ENCODE peak calls at places on chromosomes 6 and 20, in seven cellular contexts. One of them, this sample, is unnamed.

GRCh38 chr6:2351807-2352431 is 106.5 kb upstream of the GMDS start:
- DNase-seq in endothelial cell: no peak
- DNase-seq in Ammon's horn: no peak
- DNase-seq in MV-4-11: peak; percentile 17
- DNase-seq in iris pigment epithelial cell: peak; percentile 84
- DNase-seq in activated T-helper 1 cell treated with Interleukin-2 at 50 U/mL for 16 hours: no peak
- DNase-seq in frontal cortex: no peak
- DNase-seq in this sample: no peak

GRCh38 chr20:13009682-13010406 is 1.1 kb downstream of the SPTLC3 start:
- DNase-seq in Ammon's horn: peak; percentile 78
- DNase-seq in iris pigment epithelial cell: peak; percentile 85
- DNase-seq in frontal cortex: peak; percentile 46
- DNase-seq in activated T-helper 1 cell treated with Interleukin-2 at 50 U/mL for 16 hours: no peak
- DNase-seq in endothelial cell: no peak
- DNase-seq in MV-4-11: peak; percentile 98
- DNase-seq in this sample: no peak

GRCh38 chr6:162917506-162917905 is 189.7 kb downstream of the PACRG start:
- DNase-seq in frontal cortex: no peak
- DNase-seq in iris pigment epithelial cell: peak; percentile 10
- DNase-seq in activated T-helper 1 cell treated with Interleukin-2 at 50 U/mL for 16 hours: no peak
- DNase-seq in endothelial cell: no peak
- DNase-seq in MV-4-11: no peak
- DNase-seq in Ammon's horn: no peak
- DNase-seq in this sample: no peak

GRCh38 chr6:95185874-95186273 is 391.5 kb upstream of the MANEA start:
- DNase-seq in MV-4-11: no peak
- DNase-seq in endothelial cell: no peak
- DNase-seq in frontal cortex: no peak
- DNase-seq in iris pigment epithelial cell: no peak
- DNase-seq in Ammon's horn: no peak
- DNase-seq in activated T-helper 1 cell treated with Interleukin-2 at 50 U/mL for 16 hours: no peak
- DNase-seq in this sample: peak; percentile 14

GRCh38 chr20:53834044-53834442 is 236.4 kb downstream of the BCAS1 start:
- DNase-seq in endothelial cell: no peak
- DNase-seq in Ammon's horn: no peak
- DNase-seq in frontal cortex: no peak
- DNase-seq in MV-4-11: peak; percentile 43
- DNase-seq in iris pigment epithelial cell: no peak
- DNase-seq in activated T-helper 1 cell treated with Interleukin-2 at 50 U/mL for 16 hours: no peak
- DNase-seq in this sample: no peak

GRCh38 chr6:116572162-116572561 is 858 bp downstream of the RWDD1 start:
- DNase-seq in endothelial cell: no peak
- DNase-seq in iris pigment epithelial cell: peak; percentile 67
- DNase-seq in MV-4-11: peak; percentile 2
- DNase-seq in activated T-helper 1 cell treated with Interleukin-2 at 50 U/mL for 16 hours: no peak
- DNase-seq in Ammon's horn: no peak
- DNase-seq in frontal cortex: no peak
- DNase-seq in this sample: peak; percentile 69

GRCh38 chr20:24699321-24700165 is 230.1 kb downstream of the SYNDIG1 start:
- DNase-seq in frontal cortex: peak; percentile 47
- DNase-seq in Ammon's horn: peak; percentile 66
- DNase-seq in MV-4-11: no peak
- DNase-seq in activated T-helper 1 cell treated with Interleukin-2 at 50 U/mL for 16 hours: no peak
- DNase-seq in endothelial cell: no peak
- DNase-seq in iris pigment epithelial cell: no peak
- DNase-seq in this sample: no peak

GRCh38 chr6:3822747-3823445 is 26.3 kb upstream of the FAM50B start:
- DNase-seq in activated T-helper 1 cell treated with Interleukin-2 at 50 U/mL for 16 hours: no peak
- DNase-seq in frontal cortex: no peak
- DNase-seq in Ammon's horn: no peak
- DNase-seq in iris pigment epithelial cell: no peak
- DNase-seq in MV-4-11: no peak
- DNase-seq in endothelial cell: no peak
- DNase-seq in this sample: no peak

GRCh38 chr20:49813305-49813974 is 812 bp downstream of the SLC9A8 start:
- DNase-seq in iris pigment epithelial cell: no peak
- DNase-seq in Ammon's horn: no peak
- DNase-seq in activated T-helper 1 cell treated with Interleukin-2 at 50 U/mL for 16 hours: no peak
- DNase-seq in MV-4-11: no peak
- DNase-seq in frontal cortex: no peak
- DNase-seq in endothelial cell: no peak
- DNase-seq in this sample: no peak